ENCODE peak calls at places on chromosomes 1 and 21, in five cellular contexts. N is neuronal stem cell, S is H1, J is trophoblast cell, P is IMR-90. R is an unnamed sample.

GRCh38 chr1:25867210-25867991 is 8.1 kb downstream of the PAQR7 start:
- DNase-seq in N (no peak), J (no peak), S (no peak), P (no peak), R (no peak)

GRCh38 chr1:208834346-208835081 is 590.3 kb upstream of the PLXNA2 start:
- DNase-seq in S (no peak), J (peak; percentile 16), N (peak; percentile 9), P (no peak), R (peak; percentile 3)

GRCh38 chr1:29324771-29325351 is 88.5 kb downstream of the PTPRU start:
- DNase-seq in N (peak; percentile 90), P (no peak), S (peak; percentile 98), J (no peak), R (no peak)

GRCh38 chr1:16927711-16928485 is 6.2 kb downstream of the CROCC start:
- DNase-seq in N (no peak), P (no peak), J (no peak), S (no peak), R (no peak)

GRCh38 chr1:97906567-97907228 is 14.1 kb downstream of the DPYD start:
- DNase-seq in N (no peak), S (no peak), P (peak; percentile 90), J (peak; percentile 22), R (peak; percentile 56)

GRCh38 chr1:50266509-50266908 is 156.7 kb downstream of the DMRTA2 start:
- DNase-seq in P (no peak), S (no peak), N (no peak), J (no peak), R (no peak)

GRCh38 chr1:204837440-204838084 is 33.1 kb upstream of the NFASC start:
- DNase-seq in P (peak; percentile 52), N (peak; percentile 79), J (peak; percentile 80), S (no peak), R (peak; percentile 63)

GRCh38 chr1:58699011-58699762 is 675 bp downstream of the MYSM1 start:
- DNase-seq in P (no peak), J (peak; percentile 17), S (no peak), N (no peak), R (no peak)

GRCh38 chr1:7221823-7222462 is 436.7 kb downstream of the CAMTA1 start:
- DNase-seq in S (no peak), J (no peak), P (peak; percentile 48), N (no peak), R (peak; percentile 15)

GRCh38 chr1:197268012-197268411 is at the start of gene CRB1:
- DNase-seq in J (no peak), S (no peak), N (peak; percentile 46), P (no peak), R (no peak)

GRCh38 chr1:105027838-105028471 is 1278.3 kb downstream of the AMY1C start:
- DNase-seq in S (no peak), J (no peak), P (no peak), N (no peak), R (peak; percentile 1)

GRCh38 chr1:40435876-40436275 is 14.4 kb upstream of the ZFP69B start:
- DNase-seq in N (no peak), S (no peak), J (no peak), P (peak; percentile 43), R (no peak)

GRCh38 chr1:160094291-160094625 is 4.2 kb downstream of the IGSF8 start:
- DNase-seq in J (no peak), N (no peak), P (no peak), S (no peak), R (no peak)

GRCh38 chr1:167501513-167502191 is 16.7 kb downstream of the CD247 start:
- DNase-seq in P (no peak), N (no peak), S (no peak), J (no peak), R (no peak)

GRCh38 chr1:3501856-3502665 is 47.6 kb downstream of the ARHGEF16 start:
- DNase-seq in P (peak; percentile 38), S (peak; percentile 57), N (peak; percentile 79), J (peak; percentile 80), R (peak; percentile 42)

GRCh38 chr1:31111290-31111951 is 45.9 kb upstream of the PUM1 start:
- DNase-seq in J (peak; percentile 81), N (peak; percentile 38), S (no peak), P (peak; percentile 34), R (peak; percentile 56)

GRCh38 chr21:45304945-45305344 is 17.2 kb upstream of the POFUT2 start:
- DNase-seq in S (no peak), N (no peak), P (no peak), J (no peak), R (no peak)

GRCh38 chr1:230827801-230828200 is 40.5 kb downstream of the C1orf198 start:
- DNase-seq in P (no peak), N (no peak), J (no peak), S (no peak), R (no peak)

GRCh38 chr1:119482517-119483425 is 24.2 kb upstream of the HSD3B1 start:
- DNase-seq in S (no peak), J (peak; percentile 87), P (no peak), N (no peak), R (no peak)

GRCh38 chr1:178189814-178190213 is 95.9 kb downstream of the RASAL2 start:
- DNase-seq in J (peak; percentile 62), N (peak; percentile 24), S (peak; percentile 29), P (peak; percentile 11), R (peak; percentile 42)

GRCh38 chr1:241269116-241269515 is 87.9 kb downstream of the RGS7 start:
- DNase-seq in J (peak; percentile 21), S (no peak), N (no peak), P (no peak), R (no peak)

GRCh38 chr1:111290640-111291039 is at the start of gene CHIA:
- DNase-seq in N (no peak), S (no peak), P (no peak), J (no peak), R (no peak)

GRCh38 chr1:3103977-3104677 is 35.1 kb downstream of the PRDM16 start:
- DNase-seq in P (no peak), J (no peak), S (no peak), N (no peak), R (no peak)

GRCh38 chr1:47436979-47437517 is 796 bp upstream of the FOXD2 start:
- DNase-seq in P (peak; percentile 29), J (peak; percentile 17), N (no peak), S (no peak), R (peak; percentile 22)

GRCh38 chr1:233569636-233570035 is 44.3 kb upstream of the KCNK1 start:
- DNase-seq in J (no peak), N (no peak), S (no peak), P (no peak), R (no peak)

GRCh38 chr1:80779278-80779677 is 1021.5 kb upstream of the ADGRL2 start:
- DNase-seq in N (no peak), S (no peak), J (peak; percentile 15), P (no peak), R (no peak)

GRCh38 chr21:20968391-20968790 is 29.8 kb upstream of the NCAM2 start:
- DNase-seq in S (no peak), N (no peak), P (no peak), J (no peak), R (no peak)

GRCh38 chr1:228340686-228341449 is 65.8 kb downstream of the TRIM11 start:
- DNase-seq in S (peak; percentile 23), P (no peak), N (no peak), J (peak; percentile 88), R (no peak)

GRCh38 chr21:44880762-44881585 is 7.5 kb upstream of the PTTG1IP start:
- DNase-seq in N (no peak), J (peak; percentile 66), S (no peak), P (peak; percentile 71), R (peak; percentile 75)

GRCh38 chr1:94926915-94927404 is at the start of gene CNN3:
- DNase-seq in N (peak; percentile 94), J (peak; percentile 69), S (peak; percentile 81), P (peak; percentile 92), R (peak; percentile 95)

GRCh38 chr1:94925561-94926364 is 1.1 kb downstream of the CNN3 start:
- DNase-seq in J (peak; percentile 35), N (peak; percentile 97), S (peak; percentile 88), P (peak; percentile 87), R (peak; percentile 87)

GRCh38 chr1:94927405-94928175 is 680 bp upstream of the CNN3 start:
- DNase-seq in S (peak; percentile 23), J (peak; percentile 51), P (peak; percentile 67), N (peak; percentile 66), R (peak; percentile 75)

GRCh38 chr1:94924967-94925366 is 1.9 kb downstream of the CNN3 start:
- DNase-seq in P (peak; percentile 44), N (no peak), S (no peak), J (no peak), R (no peak)

GRCh38 chr1:94926365-94926914 is 470 bp downstream of the CNN3 start:
- DNase-seq in S (no peak), J (peak; percentile 21), N (peak; percentile 51), P (peak; percentile 53), R (peak; percentile 76)
- H3K23ac ChIP-seq in S (no peak overlapping the region), J (peak overlapping the region; percentile 56), N (peak overlapping the region; percentile 96), P (peak overlapping the region; percentile 98), R (peak overlapping the region; percentile 97)

DNA sequence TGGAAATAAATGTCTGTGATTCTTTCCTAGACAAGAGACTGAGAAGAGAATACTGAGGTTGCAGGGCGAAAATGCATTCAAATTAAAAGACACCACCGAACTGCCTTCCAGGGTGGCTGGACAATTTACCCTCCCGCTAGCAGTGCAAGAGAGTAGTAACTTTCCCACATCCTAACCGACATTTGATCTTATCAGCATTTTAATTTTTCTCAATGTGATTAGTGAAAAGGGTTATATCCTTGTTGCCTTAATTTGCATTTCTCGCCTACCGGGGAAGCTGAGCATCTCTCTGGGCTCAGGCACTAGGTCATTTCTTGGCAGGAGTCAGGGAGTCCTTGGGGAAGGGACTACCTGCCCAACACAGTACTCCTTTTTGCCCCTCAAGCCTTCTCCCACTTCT is 2.8 kb downstream of the TNFRSF8 start:
- DNase-seq in S (no peak), P (no peak), J (no peak), N (no peak), R (no peak)
- H3K4me3 ChIP-seq in S (no peak overlapping the region), P (no peak overlapping the region), J (no peak overlapping the region), N (no peak overlapping the region), R (no peak overlapping the region)

DNA sequence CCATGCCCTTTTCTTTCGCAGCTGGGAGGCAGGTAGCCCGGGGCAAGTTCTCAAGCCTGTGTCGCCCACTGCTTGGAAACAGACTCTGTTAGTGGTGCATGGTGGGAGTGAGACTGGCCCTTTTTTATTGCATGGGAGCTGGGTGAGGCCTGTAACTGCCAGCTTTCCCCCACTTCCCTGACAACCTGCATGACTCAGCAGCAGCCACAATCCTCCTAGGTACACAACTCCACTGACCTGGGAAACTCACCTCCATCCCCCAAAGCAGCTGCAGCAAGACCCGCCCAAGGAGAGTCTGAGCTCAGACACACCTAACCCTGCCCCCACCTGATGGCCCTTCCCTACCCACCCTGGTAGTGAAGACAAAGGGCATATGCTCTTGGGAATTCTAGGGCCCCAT is 25.8 kb downstream of the PIGP start:
- DNase-seq in N (no peak), P (no peak), J (no peak), S (no peak), R (no peak)
- H3K14ac ChIP-seq in N (peak overlapping the region; percentile 47), P (no peak overlapping the region), J (no peak overlapping the region), S (no peak overlapping the region), R (no peak overlapping the region)

DNA sequence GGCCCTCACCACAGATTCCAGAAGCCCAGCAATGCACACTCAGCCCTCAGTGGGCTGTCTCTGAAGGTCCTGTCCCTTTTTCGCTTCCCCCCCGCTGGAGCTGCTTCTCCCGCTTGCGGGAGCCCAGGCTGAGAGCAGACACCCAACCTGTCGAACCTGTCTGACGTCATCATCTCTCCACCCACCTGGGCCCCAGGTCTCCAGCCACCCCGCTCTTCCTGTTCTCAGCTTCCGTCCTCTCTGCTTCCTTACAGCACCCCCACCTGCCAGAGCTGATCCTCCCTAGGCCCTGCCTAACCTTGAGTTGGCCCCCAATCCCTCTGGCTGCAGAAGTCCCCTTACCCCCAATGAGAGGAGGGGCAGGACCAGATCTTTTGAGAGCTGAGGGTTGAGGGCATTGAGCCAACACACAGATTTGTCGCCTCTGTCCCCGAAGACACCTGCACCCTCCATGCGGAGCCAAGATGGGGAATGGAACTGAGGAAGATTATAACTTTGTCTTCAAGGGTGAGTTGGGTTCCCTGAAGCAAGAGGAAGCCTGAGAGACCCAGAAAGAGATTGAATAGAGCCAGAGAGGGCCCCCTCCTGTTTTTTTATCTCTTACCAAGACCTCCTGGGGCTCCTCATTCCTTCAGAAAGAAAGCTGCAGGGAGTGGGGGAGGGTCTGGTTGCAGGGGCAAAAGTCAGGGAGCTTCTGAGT is at the start of gene RAB25:
- DNase-seq in N (no peak), P (no peak), S (peak; percentile 66), J (peak; percentile 84), R (no peak)
- H3K23ac ChIP-seq in N (peak within 1 kb of the TSS; percentile 40), P (no peak within 1 kb of the TSS), S (no peak within 1 kb of the TSS), J (no peak within 1 kb of the TSS), R (no peak within 1 kb of the TSS)